ENCODE peak calls at places on chromosomes 5 and 9, in seven cellular contexts. A is LoVo, F is NT2/D1, T is OCI-LY7, K is HCT116, P is heart right ventricle, Z is HEK293T. N is an unnamed sample.

GRCh38 chr5:162047279-162047678 is 20.3 kb upstream of the GABRG2 start:
- DNase-seq in A (no peak), T (no peak), K (no peak), P (no peak), F (no peak), Z (no peak), N (no peak)

GRCh38 chr5:143213851-143214363 is 189.6 kb downstream of the NR3C1 start:
- DNase-seq in A (no peak), Z (no peak), P (no peak), T (no peak), K (no peak), F (no peak), N (no peak)

GRCh38 chr9:129401623-129402340 is 219.1 kb downstream of the C9orf50 start:
- DNase-seq in F (no peak), Z (no peak), A (no peak), P (peak), T (no peak), K (no peak), N (peak)

GRCh38 chr5:133942589-133943474 is 25.6 kb downstream of the C5orf15 start:
- DNase-seq in A (no peak), P (no peak), Z (no peak), K (no peak), F (no peak), T (no peak), N (no peak)

GRCh38 chr9:124834586-124834985 is 18.7 kb upstream of the WDR38 start:
- DNase-seq in K (peak), P (no peak), Z (no peak), T (no peak), F (no peak), A (peak), N (no peak)

GRCh38 chr9:134323741-134324358 is 2.4 kb upstream of the RXRA start:
- DNase-seq in P (peak), T (no peak), K (peak), A (no peak), F (no peak), Z (no peak), N (peak)

GRCh38 chr5:65818592-65818991 is 96.6 kb downstream of the NLN start:
- DNase-seq in T (no peak), K (no peak), F (no peak), P (no peak), A (peak), Z (no peak), N (no peak)

GRCh38 chr5:156420665-156421064 is 93.7 kb downstream of the SGCD start:
- DNase-seq in K (no peak), Z (no peak), P (no peak), F (no peak), T (no peak), A (no peak), N (no peak)

GRCh38 chr5:124675921-124676846 is 70.3 kb downstream of the ZNF608 start:
- DNase-seq in K (no peak), Z (no peak), P (no peak), T (no peak), A (no peak), F (no peak), N (peak)

GRCh38 chr9:93262537-93263310 is 78.8 kb downstream of the WNK2 start:
- DNase-seq in K (no peak), T (no peak), A (no peak), P (peak), Z (no peak), F (no peak), N (no peak)

GRCh38 chr9:99560561-99560960 is 261.1 kb upstream of the NR4A3 start:
- DNase-seq in A (no peak), Z (no peak), P (no peak), K (no peak), F (no peak), T (no peak), N (no peak)

GRCh38 chr5:180589771-180590542 is 1.3 kb downstream of the SCGB3A1 start:
- DNase-seq in P (no peak), T (peak), Z (no peak), K (no peak), A (no peak), F (no peak), N (no peak)

GRCh38 chr9:14281136-14281795 is 32.7 kb downstream of the NFIB start:
- DNase-seq in Z (no peak), F (no peak), P (no peak), K (no peak), A (no peak), T (no peak), N (no peak)

GRCh38 chr9:111039203-111039907 is 1.1 kb upstream of the LPAR1 start:
- DNase-seq in T (no peak), P (no peak), Z (no peak), K (peak), A (no peak), F (no peak), N (no peak)

GRCh38 chr5:56422060-56422762 is 189.1 kb upstream of the ANKRD55 start:
- DNase-seq in P (no peak), F (no peak), T (no peak), K (peak), Z (no peak), A (peak), N (no peak)

GRCh38 chr5:76451046-76451701 is 48.1 kb downstream of the IQGAP2 start:
- DNase-seq in P (no peak), F (no peak), Z (no peak), K (no peak), A (no peak), T (no peak), N (no peak)

GRCh38 chr9:121707477-121708424 is 56.3 kb downstream of the DAB2IP start:
- DNase-seq in F (no peak), T (peak), Z (no peak), P (no peak), K (no peak), A (no peak), N (no peak)

GRCh38 chr5:82023530-82024095 is 51.8 kb downstream of the ATG10 start:
- DNase-seq in P (no peak), T (no peak), K (no peak), A (no peak), Z (no peak), F (no peak), N (no peak)

GRCh38 chr9:123473226-123473625 is 117.2 kb downstream of the CRB2 start:
- DNase-seq in F (no peak), P (no peak), A (no peak), T (no peak), K (no peak), Z (no peak), N (no peak)

GRCh38 chr9:13970426-13970825 is 343.5 kb downstream of the NFIB start:
- DNase-seq in P (no peak), T (no peak), K (no peak), Z (no peak), A (no peak), F (no peak), N (no peak)

GRCh38 chr5:127564002-127564769 is 46.7 kb downstream of the PRRC1 start:
- DNase-seq in Z (peak), F (peak), A (peak), T (peak), P (peak), K (peak), N (peak)

GRCh38 chr5:92560698-92561361 is 1020.2 kb downstream of the NR2F1-AS1 start:
- DNase-seq in P (no peak), A (no peak), K (peak), T (no peak), Z (no peak), F (peak), N (no peak)

GRCh38 chr9:81083062-81083461 is 606.3 kb downstream of the TLE1 start:
- DNase-seq in K (no peak), A (no peak), F (peak), Z (peak), T (no peak), P (no peak), N (peak)

GRCh38 chr5:107486489-107486888 is 184.2 kb downstream of the EFNA5 start:
- DNase-seq in F (no peak), A (peak), K (peak), T (no peak), Z (no peak), P (no peak), N (peak)

GRCh38 chr9:92664394-92665152 is 5.4 kb downstream of the IPPK start:
- DNase-seq in A (no peak), K (no peak), Z (no peak), F (no peak), T (peak), P (no peak), N (no peak)

N was measured in cardiac muscle cell.